ENCODE peak calls at places on chromosomes 3 and 15, in four cellular contexts. M is fibroblast of lung, Y is heart right ventricle, V is neural crest cell. B is an unnamed sample.

GRCh38 chr3:125349556-125350165 is 25.5 kb downstream of the ZNF148 start:
- DNase-seq in M (peak), V (no peak), Y (no peak), B (no peak)

GRCh38 chr3:14445773-14446172 is 43.4 kb downstream of the SLC6A6 start:
- DNase-seq in V (no peak), M (no peak), Y (no peak), B (no peak)

GRCh38 chr3:109098245-109098644 is 19.7 kb downstream of the MORC1 start:
- DNase-seq in V (no peak), Y (no peak), M (no peak), B (peak)

GRCh38 chr3:10373686-10374261 is 52.9 kb upstream of the SEC13 start:
- DNase-seq in V (no peak), M (peak), Y (no peak), B (no peak)

GRCh38 chr15:25178835-25179672 is 224.3 kb downstream of the SNRPN start:
- DNase-seq in Y (no peak), M (no peak), V (no peak), B (no peak)

GRCh38 chr15:82081904-82082810 is 36.3 kb upstream of the MEX3B start:
- DNase-seq in V (no peak), M (peak), Y (no peak), B (no peak)

GRCh38 chr15:85379403-85380131 is 836 bp upstream of the AKAP13 start:
- DNase-seq in M (peak), V (no peak), Y (no peak), B (peak)

GRCh38 chr3:150035400-150035799 is 64.7 kb upstream of the PFN2 start:
- DNase-seq in V (no peak), Y (no peak), M (no peak), B (no peak)

GRCh38 chr3:129745253-129745652 is 138.8 kb upstream of the PLXND1 start:
- DNase-seq in V (no peak), Y (no peak), M (peak), B (no peak)

GRCh38 chr3:46579756-46580286 is 13.7 kb upstream of the LRRC2 start:
- DNase-seq in V (no peak), M (no peak), Y (no peak), B (no peak)

GRCh38 chr3:114418724-114419543 is 125.1 kb downstream of the TIGIT start:
- DNase-seq in Y (no peak), V (no peak), M (peak), B (no peak)

GRCh38 chr15:34259557-34259956 is 34.7 kb downstream of the EMC4 start:
- DNase-seq in M (no peak), V (no peak), Y (peak), B (no peak)

GRCh38 chr3:2071531-2071930 is 27.1 kb upstream of the CNTN4 start:
- DNase-seq in Y (no peak), V (no peak), M (no peak), B (no peak)

GRCh38 chr3:62134061-62134496 is 239.3 kb downstream of the FEZF2 start:
- DNase-seq in V (no peak), Y (peak), M (peak), B (no peak)

GRCh38 chr3:186052096-186052495 is 56.8 kb downstream of the ETV5 start:
- DNase-seq in V (no peak), M (no peak), Y (no peak), B (no peak)

GRCh38 chr15:99704444-99704838 is 28.8 kb downstream of the LYSMD4 start:
- DNase-seq in Y (peak), M (peak), V (peak), B (peak)

GRCh38 chr15:59678620-59679019 is 10.5 kb downstream of the BNIP2 start:
- DNase-seq in V (no peak), M (no peak), Y (no peak), B (no peak)

GRCh38 chr15:78640840-78641733 is at the start of gene CHRNB4:
- DNase-seq in M (no peak), V (peak), Y (no peak), B (peak)

GRCh38 chr3:22241110-22241509 is 490.1 kb upstream of the ZNF385D start:
- DNase-seq in V (no peak), Y (no peak), M (no peak), B (no peak)

GRCh38 chr3:148211725-148212124 is 486.0 kb upstream of the AGTR1 start:
- DNase-seq in M (peak), Y (no peak), V (no peak), B (peak)

GRCh38 chr3:176767385-176767784 is 429.9 kb downstream of the TBL1XR1 start:
- DNase-seq in M (peak), Y (no peak), V (no peak), B (no peak)

GRCh38 chr15:72579814-72580213 is 74.7 kb upstream of the GOLGA6B start:
- DNase-seq in M (no peak), Y (no peak), V (no peak), B (no peak)

GRCh38 chr3:51709004-51709420 is 2.1 kb downstream of the GRM2 start:
- DNase-seq in Y (no peak), V (no peak), M (no peak), B (no peak)

GRCh38 chr3:126951561-126951960 is 31.4 kb upstream of the PLXNA1 start:
- DNase-seq in Y (no peak), M (no peak), V (no peak), B (no peak)

GRCh38 chr15:79050977-79051376 is 39.6 kb downstream of the RASGRF1 start:
- DNase-seq in M (no peak), Y (no peak), V (no peak), B (no peak)

GRCh38 chr3:170869645-170870593 is at the start of gene RPL22L1:
- DNase-seq in M (peak), Y (peak), V (peak), B (peak)

GRCh38 chr3:71801986-71802385 is 17.0 kb upstream of the PROK2 start:
- DNase-seq in Y (no peak), V (no peak), M (no peak), B (no peak)

GRCh38 chr3:187186801-187187421 is 10.4 kb upstream of the RTP1 start:
- DNase-seq in M (peak), V (no peak), Y (peak), B (peak)

GRCh38 chr3:170695486-170696069 is 109.7 kb upstream of the SLC7A14 start:
- DNase-seq in Y (no peak), V (no peak), M (peak), B (no peak)

GRCh38 chr3:79005084-79005483 is 762.7 kb downstream of the ROBO1 start:
- DNase-seq in Y (no peak), M (no peak), V (no peak), B (no peak)

GRCh38 chr3:102180291-102180931 is 254.4 kb upstream of the ZPLD1 start:
- DNase-seq in M (peak), Y (peak), V (no peak), B (no peak)

DNA sequence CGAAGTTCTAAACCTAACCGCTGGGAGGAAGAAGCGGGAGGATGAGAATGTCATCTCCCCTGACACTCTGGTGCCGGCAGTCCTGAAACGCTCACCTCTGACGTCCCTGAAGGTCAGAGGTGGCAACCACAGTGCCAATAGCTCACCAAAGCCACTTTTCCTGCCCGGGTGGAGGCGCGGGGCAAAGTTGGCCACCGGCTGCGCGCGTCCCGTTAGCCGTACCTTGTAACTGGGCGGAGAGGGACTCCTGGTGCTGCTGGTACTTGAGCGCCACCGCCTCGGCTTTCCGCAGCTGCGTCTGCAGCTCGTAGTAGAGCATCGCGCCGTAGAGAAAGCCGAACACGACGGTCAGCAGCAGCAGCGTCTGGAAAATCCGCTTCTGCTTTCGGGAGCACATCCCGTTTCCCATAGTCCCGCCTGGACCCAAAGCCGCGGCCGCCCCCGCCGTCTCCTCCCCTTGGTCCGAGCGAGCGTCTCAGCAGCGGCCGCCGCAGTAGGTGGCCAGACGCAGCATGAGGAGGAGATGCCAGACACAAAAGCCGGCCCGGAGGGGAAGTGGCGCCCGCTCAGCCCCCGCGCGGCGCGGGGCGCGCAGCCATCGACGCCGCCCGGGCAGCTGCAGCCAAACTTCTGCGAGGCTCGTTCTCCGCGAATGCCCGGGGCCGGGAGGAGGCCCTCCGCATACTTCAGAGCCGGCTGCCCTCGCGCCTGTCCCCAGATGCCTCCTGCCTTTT is 680 bp downstream of the GOLIM4 start:
- DNase-seq in Y (peak), M (peak), V (peak), B (peak)
- TF ChIP-seq CTCF in Y (peak), M (peak), V (peak), B (no peak)

GRCh38 chr3:140767536-140767935 is 89.7 kb downstream of the TRIM42 start:
- DNase-seq in M (no peak), V (no peak), Y (no peak), B (no peak)

GRCh38 chr3:140765246-140765645 is 87.4 kb downstream of the TRIM42 start:
- DNase-seq in Y (no peak), V (no peak), M (no peak), B (no peak)

GRCh38 chr3:140771030-140771677 is 93.3 kb downstream of the TRIM42 start:
- DNase-seq in Y (no peak), M (no peak), V (no peak), B (no peak)

GRCh38 chr3:140766465-140766864 is 88.6 kb downstream of the TRIM42 start:
- DNase-seq in V (no peak), M (no peak), Y (no peak), B (no peak)

DNA sequence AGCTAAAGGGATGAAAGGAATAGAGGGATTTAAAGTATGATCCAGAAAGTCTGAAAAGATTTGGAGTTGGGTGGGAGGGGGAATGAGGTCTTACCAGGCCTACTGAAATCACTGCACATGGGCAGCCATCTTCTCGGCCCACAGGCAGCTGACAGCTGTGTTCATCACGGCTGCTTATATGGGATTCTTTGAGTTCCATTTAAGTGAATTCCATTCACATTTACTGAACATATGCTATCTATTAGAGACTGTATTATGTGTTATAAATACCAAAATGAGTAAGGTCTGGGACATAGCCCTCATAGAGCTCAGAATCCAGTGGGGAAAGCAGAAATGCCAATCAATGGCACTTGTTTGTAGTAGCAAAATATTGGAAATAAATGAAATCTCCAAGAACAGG is 91.1 kb downstream of the TRIM42 start:
- DNase-seq in V (no peak), M (no peak), Y (no peak), B (no peak)
- TF ChIP-seq CTCF in V (no peak), M (no peak), Y (no peak), B (no peak)

DNA sequence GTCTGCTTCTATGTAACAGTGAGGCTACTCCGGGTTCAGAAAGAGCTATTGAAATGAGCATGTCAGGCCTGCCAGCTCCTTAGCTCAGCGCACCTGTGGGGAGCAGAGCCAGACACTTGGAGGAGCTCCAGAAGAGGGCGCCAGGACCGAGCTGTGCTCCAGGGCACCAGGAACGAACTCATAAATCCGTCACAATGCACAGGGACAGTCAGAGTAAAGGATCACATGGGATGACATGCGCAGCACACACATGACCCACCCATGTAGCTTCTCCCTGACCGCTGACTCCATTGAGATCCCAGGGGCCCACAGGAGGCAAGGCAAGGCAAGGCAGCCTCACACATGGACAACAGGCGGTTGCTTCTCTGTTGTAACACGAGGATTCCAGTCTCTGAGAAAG is 26.0 kb upstream of the GNB5 start:
- DNase-seq in M (no peak), Y (no peak), V (no peak), B (peak)
- TF ChIP-seq CTCF in M (no peak), Y (no peak), V (peak), B (no peak)

GRCh38 chr3:36944641-36945270 is at the start of gene TRANK1:
- DNase-seq in V (peak), Y (peak), M (peak), B (peak)

GRCh38 chr3:36942632-36943248 is 2.1 kb downstream of the TRANK1 start:
- DNase-seq in M (no peak), Y (no peak), V (no peak), B (no peak)

GRCh38 chr3:36945326-36945980 is 599 bp upstream of the TRANK1 start:
- DNase-seq in Y (no peak), M (no peak), V (no peak), B (no peak)

GRCh38 chr3:36943601-36944000 is 1.3 kb downstream of the TRANK1 start:
- DNase-seq in Y (no peak), V (no peak), M (no peak), B (no peak)

GRCh38 chr3:36944012-36944640 is 728 bp downstream of the TRANK1 start:
- DNase-seq in M (peak), V (peak), Y (peak), B (peak)
- TF ChIP-seq CTCF in M (no peak), V (no peak), Y (no peak), B (no peak)

GRCh38 chr3:45095916-45096526 is 50.2 kb downstream of the CDCP1 start:
- DNase-seq in Y (no peak), V (no peak), M (peak), B (no peak)

GRCh38 chr3:45088959-45089358 is 57.2 kb downstream of the CDCP1 start:
- DNase-seq in Y (no peak), M (no peak), V (no peak), B (no peak)

GRCh38 chr3:45090855-45091254 is 55.3 kb downstream of the CDCP1 start:
- DNase-seq in M (no peak), Y (no peak), V (no peak), B (no peak)

GRCh38 chr3:45088543-45088942 is 57.6 kb downstream of the CDCP1 start:
- DNase-seq in M (no peak), Y (no peak), V (no peak), B (no peak)

DNA sequence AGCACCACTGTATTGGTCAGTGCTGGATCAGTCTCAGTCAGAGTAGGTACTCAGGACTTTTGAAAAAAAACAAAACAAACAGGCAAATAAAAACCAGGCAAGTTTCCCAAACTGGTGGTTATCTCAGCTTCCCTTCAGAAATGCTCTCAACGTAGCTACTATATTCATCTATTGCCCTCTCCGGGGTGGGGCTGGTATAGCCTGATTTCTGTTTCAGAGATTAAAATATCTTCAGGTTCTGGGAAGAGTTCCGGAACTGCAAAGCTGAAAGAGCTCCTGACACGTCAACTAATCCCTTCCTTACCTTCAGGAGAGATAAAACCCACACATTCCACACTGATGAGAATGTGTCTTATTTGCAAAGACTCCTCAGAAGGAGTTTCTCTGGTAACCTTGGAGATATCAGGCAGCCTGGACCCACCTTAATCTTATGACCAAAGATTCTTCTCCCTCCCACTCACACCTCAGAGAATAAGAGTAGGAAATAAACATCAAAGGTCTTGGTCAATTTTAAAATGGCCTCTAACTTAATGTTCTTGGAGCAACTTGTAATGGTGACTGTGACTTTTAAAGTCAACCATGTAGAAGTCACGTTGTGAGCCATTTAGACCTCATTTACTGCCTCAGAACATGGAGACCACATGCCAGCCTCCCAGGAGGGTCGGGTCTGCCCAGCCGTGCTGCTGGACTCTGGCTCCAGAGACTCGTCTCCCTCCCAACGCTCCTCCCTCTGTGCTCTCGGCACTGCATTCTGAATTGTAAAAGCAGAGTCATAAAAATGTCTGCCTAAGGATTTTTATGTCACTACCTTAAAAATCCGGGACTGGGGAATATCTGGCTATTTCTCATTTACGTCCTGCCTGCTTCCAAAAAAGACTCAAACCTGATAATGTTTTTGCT is 53.8 kb downstream of the CDCP1 start:
- DNase-seq in M (no peak), Y (no peak), V (no peak), B (no peak)
- TF ChIP-seq CTCF in M (no peak), Y (no peak), V (no peak), B (no peak)

DNA sequence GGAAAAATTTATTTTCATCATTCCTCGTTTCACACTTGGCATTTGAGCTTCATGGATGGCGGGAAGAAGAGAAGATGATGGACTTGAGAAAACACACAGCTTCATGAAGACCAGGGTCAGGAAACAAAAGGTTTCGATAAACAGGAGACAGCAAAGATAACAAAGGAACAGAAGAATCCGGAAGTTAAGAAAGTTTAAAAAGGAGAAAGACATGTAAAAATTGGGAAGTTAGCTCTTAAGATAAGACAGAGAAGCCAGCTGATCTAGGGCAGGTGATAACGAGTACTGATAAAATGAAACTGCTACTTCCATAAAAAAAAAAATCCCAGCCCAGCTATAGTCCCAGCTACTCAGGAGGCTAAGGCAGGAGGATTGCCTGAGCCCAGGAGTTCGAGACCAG is 23.9 kb downstream of the IL5RA start:
- DNase-seq in M (no peak), V (no peak), Y (no peak), B (no peak)
- TF ChIP-seq CTCF in M (no peak), V (no peak), Y (no peak), B (no peak)

GRCh38 chr3:196949750-196950149 is 7.4 kb upstream of the NCBP2 start:
- DNase-seq in M (no peak), V (no peak), Y (no peak), B (no peak)

GRCh38 chr3:196951371-196951770 is 9.0 kb upstream of the NCBP2 start:
- DNase-seq in V (no peak), Y (no peak), M (no peak), B (no peak)

GRCh38 chr3:196954832-196955231 is 12.5 kb upstream of the NCBP2 start:
- DNase-seq in Y (no peak), V (no peak), M (no peak), B (no peak)
- TF ChIP-seq CTCF in Y (no peak), V (no peak), M (no peak), B (no peak)

B was measured in Calu3.